ENCODE peak calls at places on chromosome 3, in six cellular contexts. W is endothelial cell, H is right atrium auricular region, Y is endodermal cell, U is BJ, D is A549. Q is an unnamed sample.

GRCh38 chr3:179504371-179504770 is 53.1 kb upstream of the GNB4 start:
- DNase-seq in W (no peak), H (no peak), Y (peak), U (no peak), D (no peak), Q (no peak)

GRCh38 chr3:27960133-27960532 is 238.0 kb upstream of the EOMES start:
- DNase-seq in W (no peak), H (no peak), Y (no peak), U (peak), D (no peak), Q (peak)

GRCh38 chr3:174862666-174863065 is 3.5 kb downstream of the NAALADL2 start:
- DNase-seq in W (no peak), H (no peak), Y (no peak), U (no peak), D (no peak), Q (peak)

GRCh38 chr3:186722457-186722856 is 5.3 kb downstream of the KNG1 start:
- DNase-seq in W (no peak), H (no peak), Y (peak), U (no peak), D (peak), Q (no peak)

GRCh38 chr3:128548011-128548410 is 55.0 kb upstream of the GATA2 start:
- DNase-seq in W (no peak), H (no peak), Y (no peak), U (no peak), D (no peak), Q (no peak)

GRCh38 chr3:17798000-17798399 is 55.6 kb upstream of the TBC1D5 start:
- DNase-seq in W (no peak), H (no peak), Y (peak), U (no peak), D (peak), Q (no peak)

GRCh38 chr3:31106912-31107311 is 212.5 kb upstream of the GADL1 start:
- DNase-seq in W (no peak), H (no peak), Y (no peak), U (no peak), D (no peak), Q (peak)

GRCh38 chr3:175005193-175005592 is 146.1 kb downstream of the NAALADL2 start:
- DNase-seq in W (no peak), H (no peak), Y (no peak), U (no peak), D (no peak), Q (no peak)

GRCh38 chr3:44712455-44713075 is at the start of gene ZNF502:
- DNase-seq in W (peak), H (peak), Y (peak), U (peak), D (peak), Q (peak)

GRCh38 chr3:150286390-150287147 is 121.5 kb upstream of the TSC22D2 start:
- DNase-seq in W (peak), H (no peak), Y (peak), U (no peak), D (peak), Q (peak)

GRCh38 chr3:134753999-134754742 is 40.9 kb upstream of the EPHB1 start:
- DNase-seq in W (no peak), H (no peak), Y (peak), U (no peak), D (no peak), Q (no peak)

GRCh38 chr3:143171141-143171651 is 51.6 kb downstream of the CHST2 start:
- DNase-seq in W (no peak), H (no peak), Y (no peak), U (peak), D (no peak), Q (peak)

GRCh38 chr3:59998040-59998439 is 948.2 kb upstream of the CFAP20DC start:
- DNase-seq in W (no peak), H (no peak), Y (no peak), U (no peak), D (no peak), Q (no peak)

GRCh38 chr3:155640098-155640497 is 104.8 kb downstream of the PLCH1 start:
- DNase-seq in W (no peak), H (no peak), Y (no peak), U (no peak), D (no peak), Q (no peak)

GRCh38 chr3:52798978-52799476 is 4.4 kb downstream of the ITIH3 start:
- DNase-seq in W (peak), H (no peak), Y (peak), U (no peak), D (peak), Q (peak)

GRCh38 chr3:80677796-80678195 is 910.0 kb upstream of the ROBO1 start:
- DNase-seq in W (no peak), H (no peak), Y (no peak), U (no peak), D (no peak), Q (peak)

GRCh38 chr3:101497803-101498202 is 15.2 kb downstream of the SENP7 start:
- DNase-seq in W (no peak), H (no peak), Y (no peak), U (no peak), D (no peak), Q (no peak)

GRCh38 chr3:191393146-191393545 is 62.8 kb upstream of the UTS2B start:
- DNase-seq in W (no peak), H (no peak), Y (no peak), U (no peak), D (no peak), Q (peak)

GRCh38 chr3:69739204-69740102 is at the start of gene MITF:
- DNase-seq in W (peak), H (peak), Y (peak), U (no peak), D (peak), Q (peak)

GRCh38 chr3:42213417-42213816 is 52.6 kb downstream of the CCK start:
- DNase-seq in W (no peak), H (no peak), Y (peak), U (no peak), D (no peak), Q (no peak)

GRCh38 chr3:13040381-13041074 is 32.7 kb downstream of the IQSEC1 start:
- DNase-seq in W (no peak), H (no peak), Y (no peak), U (no peak), D (no peak), Q (no peak)

GRCh38 chr3:61114316-61114953 is 136.8 kb downstream of the FHIT start:
- DNase-seq in W (no peak), H (no peak), Y (no peak), U (no peak), D (no peak), Q (peak)

GRCh38 chr3:66115858-66116654 is 77.3 kb upstream of the MAGI1 start:
- DNase-seq in W (no peak), H (peak), Y (peak), U (peak), D (peak), Q (peak)

GRCh38 chr3:124999897-125000296 is 55.9 kb downstream of the HEG1 start:
- DNase-seq in W (no peak), H (no peak), Y (no peak), U (no peak), D (no peak), Q (no peak)

GRCh38 chr3:64319391-64319790 is 94.1 kb upstream of the PRICKLE2 start:
- DNase-seq in W (peak), H (no peak), Y (peak), U (no peak), D (peak), Q (peak)
- TF ChIP-seq CTCF in W (no peak), H (no peak), Y (peak), U (no peak), D (no peak), Q (peak)

GRCh38 chr3:139430467-139430866 is 41.0 kb upstream of the COPB2 start:
- DNase-seq in W (no peak), H (no peak), Y (peak), U (no peak), D (no peak), Q (no peak)
- TF ChIP-seq CTCF in W (no peak), H (no peak), Y (no peak), U (no peak), D (no peak), Q (no peak)

GRCh38 chr3:123002749-123003497 is 24.6 kb downstream of the SEMA5B start:
- DNase-seq in W (no peak), H (no peak), Y (no peak), U (no peak), D (no peak), Q (no peak)
- TF ChIP-seq CTCF in W (no peak), H (no peak), Y (no peak), U (no peak), D (no peak), Q (no peak)

GRCh38 chr3:78163379-78163778 is 1123.5 kb downstream of the ROBO2 start:
- DNase-seq in W (no peak), H (no peak), Y (peak), U (no peak), D (no peak), Q (peak)

GRCh38 chr3:78161736-78162135 is 1121.8 kb downstream of the ROBO2 start:
- DNase-seq in W (no peak), H (no peak), Y (no peak), U (no peak), D (no peak), Q (no peak)

DNA sequence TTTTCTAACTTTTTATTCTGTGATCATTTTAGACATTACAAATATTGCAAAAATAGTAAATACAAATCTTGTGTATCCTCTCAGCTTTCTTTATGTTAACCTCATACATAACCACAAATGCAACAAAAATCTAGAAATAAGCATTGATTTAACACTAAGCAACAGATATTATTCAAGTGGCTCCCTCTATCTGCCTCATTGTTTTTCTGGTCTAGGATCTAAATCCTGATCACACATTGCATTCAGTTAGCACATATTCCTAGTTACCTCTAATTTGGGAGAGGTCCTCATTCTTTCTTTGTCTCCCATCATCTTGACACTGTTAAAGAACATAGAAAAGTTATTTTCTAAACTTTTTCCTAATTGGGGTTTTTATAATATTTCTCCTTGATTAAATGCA is 1126.0 kb downstream of the ROBO2 start:
- DNase-seq in W (no peak), H (no peak), Y (no peak), U (no peak), D (no peak), Q (peak)
- TF ChIP-seq CTCF in W (no peak), H (peak), Y (peak), U (peak), D (no peak), Q (peak)

DNA sequence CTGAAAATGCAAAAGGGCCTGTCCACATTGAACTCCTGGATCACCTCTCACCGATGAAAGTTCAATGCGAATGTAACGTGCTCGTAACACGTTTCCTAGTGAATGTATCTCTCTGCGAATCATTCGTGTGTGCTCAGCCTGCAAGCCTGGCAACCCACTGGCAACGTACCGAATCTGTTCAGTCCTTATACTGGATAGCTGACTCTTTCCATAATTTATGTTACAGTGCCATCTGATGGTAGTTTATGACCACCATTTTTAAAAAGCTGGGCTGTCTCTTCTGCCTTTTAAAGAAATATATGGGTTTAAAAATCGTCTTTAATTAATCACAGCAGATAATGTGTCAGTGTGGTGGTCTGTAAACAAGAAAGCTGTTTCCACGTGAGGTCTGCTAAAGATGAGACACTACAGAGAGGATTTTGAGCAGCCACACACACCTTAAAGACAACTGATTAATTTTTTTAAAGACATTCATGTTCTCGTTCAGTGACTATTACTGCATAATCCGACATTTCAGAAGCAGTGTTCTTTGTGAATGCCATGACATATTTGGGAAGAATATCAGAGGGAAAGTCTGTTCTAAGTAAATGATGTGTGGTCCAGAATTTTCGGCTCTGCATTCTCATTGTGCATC is 69.4 kb upstream of the FOXP1 start:
- DNase-seq in W (peak), H (peak), Y (peak), U (no peak), D (peak), Q (peak)
- TF ChIP-seq CTCF in W (peak), H (peak), Y (peak), U (peak), D (peak), Q (peak)

Q was measured in choroid plexus epithelial cell.